ENCODE peak calls at places on chromosome 14, in seven cellular contexts. O, K, U, S, P, E and M are unnamed samples.

GRCh38 chr14:34460841-34461240 is 1.2 kb downstream of the SPTSSA start:
- DNase-seq in O (no peak), K (peak), U (no peak), S (no peak), P (peak), E (no peak), M (no peak)

GRCh38 chr14:104348741-104349140 is 210.4 kb downstream of the KIF26A start:
- DNase-seq in O (no peak), K (no peak), U (no peak), S (no peak), P (no peak), E (no peak), M (no peak)

GRCh38 chr14:32324601-32325000 is 4.5 kb upstream of the AKAP6 start:
- DNase-seq in O (no peak), K (no peak), U (no peak), S (no peak), P (no peak), E (no peak), M (no peak)

GRCh38 chr14:75283162-75283883 is 4.7 kb downstream of the FOS start:
- DNase-seq in O (no peak), K (no peak), U (no peak), S (no peak), P (peak), E (no peak), M (peak)

GRCh38 chr14:35046751-35047536 is 872 bp downstream of the FAM177A1 start:
- DNase-seq in O (no peak), K (peak), U (peak), S (peak), P (peak), E (no peak), M (peak)

GRCh38 chr14:82412545-82412944 is 878.9 kb upstream of the SEL1L start:
- DNase-seq in O (no peak), K (no peak), U (no peak), S (no peak), P (no peak), E (no peak), M (no peak)

GRCh38 chr14:41349289-41349910 is 257.3 kb upstream of the LRFN5 start:
- DNase-seq in O (no peak), K (no peak), U (no peak), S (no peak), P (no peak), E (no peak), M (no peak)

GRCh38 chr14:77266336-77266735 is 4.7 kb downstream of the NGB start:
- DNase-seq in O (no peak), K (no peak), U (no peak), S (no peak), P (no peak), E (no peak), M (no peak)

GRCh38 chr14:22657861-22658260 is 13.7 kb upstream of the OR6J1 start:
- DNase-seq in O (no peak), K (peak), U (peak), S (no peak), P (peak), E (no peak), M (no peak)

GRCh38 chr14:69519701-69520100 is 35.2 kb downstream of the PLEKHD1 start:
- DNase-seq in O (no peak), K (no peak), U (no peak), S (no peak), P (no peak), E (no peak), M (no peak)